ENCODE peak calls at places on chromosome 15, in ten cellular contexts. M is gastrocnemius medialis, U is psoas muscle, R is OCI-LY7, S is tibial artery, E is cardiac muscle cell, Z is fibroblast of the aortic adventitia, L is heart right ventricle, A is neural progenitor cell, P is AG04450. O is an unnamed sample.

GRCh38 chr15:71512281-71513016 is 297.9 kb upstream of the NR2E3 start:
- DNase-seq in M (no peak), A (no peak), Z (no peak), E (no peak), L (no peak), S (no peak), U (no peak), R (no peak), P (no peak), O (peak; percentile 26)

GRCh38 chr15:53072077-53072476 is 281.9 kb upstream of the ONECUT1 start:
- DNase-seq in L (peak; percentile 4), R (peak; percentile 33), P (no peak), A (peak; percentile 90), U (peak; percentile 16), M (no peak), S (no peak), E (peak; percentile 9), Z (peak; percentile 18), O (peak; percentile 91)

GRCh38 chr15:52146776-52147175 is 34.2 kb upstream of the BCL2L10 start:
- DNase-seq in E (no peak), R (no peak), Z (peak; percentile 53), S (no peak), M (no peak), L (no peak), A (no peak), U (no peak), P (no peak), O (no peak)

GRCh38 chr15:68797589-68798377 is 22.9 kb downstream of the ANP32A start:
- DNase-seq in E (no peak), S (no peak), L (peak; percentile 52), A (no peak), U (no peak), P (no peak), M (no peak), R (no peak), Z (no peak), O (no peak)

GRCh38 chr15:40486066-40486770 is 15.4 kb downstream of the CHST14 start:
- DNase-seq in S (no peak), M (no peak), P (no peak), Z (no peak), E (no peak), L (no peak), A (no peak), U (no peak), R (no peak), O (no peak)

GRCh38 chr15:63044645-63045437 is 2.3 kb downstream of the TPM1 start:
- DNase-seq in M (no peak), R (no peak), Z (no peak), A (peak; percentile 94), S (no peak), E (no peak), L (no peak), P (no peak), U (no peak), O (peak; percentile 36)

GRCh38 chr15:75531041-75531450 is 48.1 kb downstream of the PTPN9 start:
- DNase-seq in E (peak; percentile 63), P (no peak), R (no peak), L (peak; percentile 69), S (peak; percentile 63), A (no peak), Z (peak; percentile 77), M (peak; percentile 20), U (peak; percentile 75), O (no peak)

GRCh38 chr15:68597581-68597980 is 18.8 kb downstream of the CORO2B start:
- DNase-seq in E (no peak), A (no peak), M (no peak), U (no peak), S (no peak), R (no peak), Z (no peak), P (no peak), L (no peak), O (no peak)

GRCh38 chr15:90644526-90644925 is 72.6 kb upstream of the BLM start:
- DNase-seq in Z (no peak), S (no peak), A (no peak), M (no peak), L (no peak), E (no peak), R (no peak), P (no peak), U (no peak), O (no peak)

GRCh38 chr15:90643301-90643632 is 73.9 kb upstream of the BLM start:
- DNase-seq in S (no peak), P (no peak), R (no peak), L (no peak), U (no peak), A (no peak), M (no peak), Z (no peak), E (no peak), O (no peak)

GRCh38 chr15:90640862-90641261 is 76.3 kb upstream of the BLM start:
- DNase-seq in S (no peak), A (no peak), R (no peak), E (no peak), Z (no peak), P (no peak), M (no peak), L (no peak), U (no peak), O (no peak)

GRCh38 chr15:90641581-90642463 is 75.3 kb upstream of the BLM start:
- DNase-seq in E (no peak), R (no peak), M (no peak), P (no peak), L (no peak), A (no peak), Z (no peak), U (no peak), S (no peak), O (no peak)

DNA sequence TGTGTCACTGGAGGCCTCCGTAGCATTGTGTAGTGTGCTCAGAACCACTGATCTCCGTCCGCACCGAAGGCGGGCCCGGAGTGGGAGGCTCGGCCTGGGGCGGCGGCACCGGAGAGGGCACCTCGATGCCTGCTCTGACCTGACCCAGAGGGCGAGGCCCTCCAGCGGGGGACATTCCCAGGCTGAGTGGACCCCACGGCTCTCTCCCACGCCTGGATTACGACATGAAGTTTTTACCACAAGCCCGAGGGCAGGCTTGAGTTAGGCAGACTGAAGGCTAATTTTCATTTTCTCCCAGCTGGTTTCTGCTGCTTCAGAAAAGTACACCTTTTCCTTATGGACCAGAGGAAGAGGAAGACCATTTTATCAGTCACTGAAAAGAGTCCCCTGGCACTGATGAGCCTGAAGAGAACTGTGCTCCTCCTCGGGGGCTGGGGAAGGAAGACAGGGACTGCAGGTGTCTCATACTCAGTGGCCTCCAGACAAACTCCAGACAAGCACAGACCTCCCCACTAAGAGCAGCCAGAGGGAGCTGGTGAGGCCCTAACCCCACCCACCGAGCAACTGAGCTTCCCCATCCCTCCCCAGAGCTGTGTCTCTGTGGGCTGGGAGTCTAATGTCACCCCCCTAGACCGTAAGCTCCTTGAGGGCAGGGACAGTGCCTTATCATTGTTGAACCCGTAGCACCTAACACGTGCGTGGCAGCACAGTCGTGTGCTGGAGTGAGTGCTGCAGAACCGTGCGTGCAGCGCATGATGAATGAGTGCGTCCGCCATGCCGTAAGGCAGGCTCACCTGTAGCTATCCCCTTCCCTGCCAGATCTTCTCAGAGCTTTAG is 74.5 kb upstream of the BLM start:
- DNase-seq in P (no peak), Z (no peak), E (no peak), R (peak; percentile 46), A (no peak), S (no peak), L (no peak), U (no peak), M (no peak), O (no peak)
- TF ChIP-seq CTCF in P (no peak), Z (no peak), E (no peak), R (peak; percentile 61), A (no peak), S (no peak), L (peak; percentile 20), U (no peak), M (no peak), O (no peak)

GRCh38 chr15:47377465-47377864 is 339.8 kb upstream of the SEMA6D start:
- DNase-seq in P (no peak), E (no peak), A (no peak), M (no peak), R (no peak), S (no peak), L (no peak), U (no peak), Z (no peak), O (no peak)

GRCh38 chr15:47376190-47376589 is 341.1 kb upstream of the SEMA6D start:
- DNase-seq in P (no peak), S (no peak), Z (no peak), E (no peak), L (no peak), A (no peak), M (no peak), R (no peak), U (no peak), O (no peak)

GRCh38 chr15:47371939-47372338 is 345.4 kb upstream of the SEMA6D start:
- DNase-seq in A (no peak), M (no peak), L (no peak), S (no peak), E (no peak), P (no peak), Z (no peak), R (no peak), U (no peak), O (no peak)

GRCh38 chr15:47378527-47378926 is 338.8 kb upstream of the SEMA6D start:
- DNase-seq in M (no peak), U (no peak), P (no peak), E (no peak), R (no peak), Z (no peak), S (no peak), L (no peak), A (no peak), O (no peak)

GRCh38 chr15:47374222-47374621 is 343.1 kb upstream of the SEMA6D start:
- DNase-seq in P (no peak), Z (peak; percentile 44), S (no peak), L (no peak), M (no peak), A (no peak), R (no peak), U (no peak), E (peak; percentile 53), O (no peak)
- TF ChIP-seq CTCF in P (peak; percentile 62), Z (peak; percentile 55), S (no peak), L (peak; percentile 45), M (no peak), A (no peak), R (peak; percentile 44), U (peak; percentile 5), E (peak; percentile 56), O (no peak)

DNA sequence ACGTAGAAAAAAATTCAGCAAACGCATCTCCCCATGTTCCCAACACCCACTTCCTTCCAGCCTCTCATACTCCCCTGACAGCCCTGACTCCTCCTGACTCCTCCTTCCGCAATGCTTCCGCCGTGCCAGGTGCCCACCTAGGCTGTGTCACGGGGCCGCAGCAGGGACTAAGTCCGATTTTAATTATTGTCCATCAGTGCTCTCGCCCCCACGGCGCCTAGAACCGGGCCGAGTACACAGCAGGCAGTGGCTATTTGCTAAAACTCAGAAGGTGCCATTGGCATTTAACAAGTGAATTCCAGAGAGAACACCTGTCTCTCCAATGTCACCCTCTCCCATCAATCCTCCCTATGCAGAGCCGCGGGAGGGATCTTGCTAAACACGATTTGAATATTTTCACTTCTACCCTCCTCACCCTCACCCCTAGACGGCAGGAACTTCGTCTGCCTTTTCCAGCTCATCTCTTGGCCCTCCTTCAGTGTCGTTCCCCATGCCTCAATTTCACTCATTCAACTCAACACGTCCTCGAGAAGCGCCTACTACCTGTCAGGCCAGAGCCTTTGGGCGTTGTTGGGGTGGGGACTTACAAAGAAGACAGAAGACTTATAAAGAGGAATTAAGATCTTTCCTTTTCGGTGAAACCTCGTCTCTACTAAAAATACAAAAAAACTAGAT is 11.5 kb upstream of the SHF start:
- DNase-seq in U (no peak), P (no peak), E (no peak), S (peak; percentile 31), M (no peak), R (peak; percentile 64), Z (no peak), A (peak; percentile 57), L (no peak), O (no peak)
- TF ChIP-seq CTCF in U (no peak), P (no peak), E (no peak), S (no peak), M (no peak), R (peak; percentile 6), Z (no peak), A (no peak), L (no peak), O (no peak)

DNA sequence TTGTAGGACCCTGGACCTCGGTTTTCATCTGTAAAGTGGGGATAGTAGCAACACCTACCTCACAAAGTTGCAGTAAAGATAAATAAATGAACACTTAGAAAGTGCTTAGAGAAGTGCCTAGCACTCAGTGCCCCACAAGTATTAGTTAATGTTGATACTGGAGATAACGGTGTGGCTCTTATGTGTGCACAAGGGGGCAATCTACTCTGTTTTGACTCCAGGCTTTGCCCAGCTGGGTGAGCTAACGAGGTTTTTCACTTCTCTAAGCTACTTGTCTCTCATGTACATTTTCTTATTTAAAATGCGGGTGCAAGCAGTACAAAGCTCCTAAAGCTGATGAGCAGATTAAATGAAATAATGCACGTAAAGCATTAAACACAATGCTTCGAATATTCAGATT is 193.5 kb upstream of the ICE2 start:
- DNase-seq in R (no peak), P (no peak), Z (no peak), L (no peak), U (no peak), S (no peak), A (peak; percentile 31), E (no peak), M (no peak), O (no peak)
- TF ChIP-seq CTCF in R (peak; percentile 46), P (no peak), Z (no peak), L (no peak), U (no peak), S (no peak), A (peak; percentile 46), E (no peak), M (no peak), O (no peak)